ENCODE peak calls at places on chromosomes 1 and 21, in seven cellular contexts. One of them, this sample, is unnamed.

GRCh38 chr1:234825498-234826176 is 215.7 kb upstream of the IRF2BP2 start:
- DNase-seq in H9: no peak
- DNase-seq in spleen: no peak
- DNase-seq in hepatocyte: no peak
- DNase-seq in PC-3: no peak
- DNase-seq in endothelial cell of umbilical vein: no peak
- DNase-seq in mammary epithelial cell: no peak
- DNase-seq in this sample: no peak

GRCh38 chr1:113905435-113905861 is 322 bp downstream of the DCLRE1B start:
- DNase-seq in PC-3: peak; percentile 25
- DNase-seq in mammary epithelial cell: peak; percentile 26
- DNase-seq in endothelial cell of umbilical vein: no peak
- DNase-seq in H9: peak; percentile 79
- DNase-seq in hepatocyte: peak; percentile 34
- DNase-seq in spleen: peak; percentile 92
- DNase-seq in this sample: no peak

GRCh38 chr1:183148599-183148998 is 37.5 kb upstream of the LAMC2 start:
- DNase-seq in spleen: no peak
- DNase-seq in endothelial cell of umbilical vein: no peak
- DNase-seq in hepatocyte: peak; percentile 22
- DNase-seq in H9: no peak
- DNase-seq in mammary epithelial cell: peak; percentile 76
- DNase-seq in PC-3: no peak
- DNase-seq in this sample: no peak

GRCh38 chr1:116540088-116540487 is 30.7 kb downstream of the CD58 start:
- DNase-seq in endothelial cell of umbilical vein: no peak
- DNase-seq in mammary epithelial cell: no peak
- DNase-seq in hepatocyte: no peak
- DNase-seq in PC-3: no peak
- DNase-seq in H9: no peak
- DNase-seq in spleen: no peak
- DNase-seq in this sample: no peak

GRCh38 chr1:240831922-240832321 is 220.0 kb upstream of the GREM2 start:
- DNase-seq in PC-3: peak; percentile 36
- DNase-seq in hepatocyte: no peak
- DNase-seq in spleen: no peak
- DNase-seq in endothelial cell of umbilical vein: peak; percentile 39
- DNase-seq in mammary epithelial cell: no peak
- DNase-seq in H9: no peak
- DNase-seq in this sample: no peak

GRCh38 chr1:97791251-97791650 is 129.6 kb downstream of the DPYD start:
- DNase-seq in endothelial cell of umbilical vein: no peak
- DNase-seq in PC-3: no peak
- DNase-seq in spleen: no peak
- DNase-seq in mammary epithelial cell: no peak
- DNase-seq in H9: no peak
- DNase-seq in hepatocyte: no peak
- DNase-seq in this sample: no peak

GRCh38 chr1:245946905-245947304 is 560.2 kb downstream of the SMYD3 start:
- DNase-seq in H9: no peak
- DNase-seq in spleen: no peak
- DNase-seq in mammary epithelial cell: no peak
- DNase-seq in PC-3: no peak
- DNase-seq in endothelial cell of umbilical vein: no peak
- DNase-seq in hepatocyte: no peak
- DNase-seq in this sample: peak; percentile 14

GRCh38 chr21:44424608-44425306 is 30.6 kb upstream of the LRRC3 start:
- DNase-seq in spleen: peak; percentile 73
- DNase-seq in mammary epithelial cell: no peak
- DNase-seq in hepatocyte: no peak
- DNase-seq in PC-3: no peak
- DNase-seq in endothelial cell of umbilical vein: no peak
- DNase-seq in H9: peak; percentile 26
- DNase-seq in this sample: no peak

GRCh38 chr21:17527711-17528110 is 14.9 kb downstream of the CXADR start:
- DNase-seq in PC-3: no peak
- DNase-seq in H9: no peak
- DNase-seq in mammary epithelial cell: no peak
- DNase-seq in hepatocyte: no peak
- DNase-seq in spleen: no peak
- DNase-seq in endothelial cell of umbilical vein: no peak
- DNase-seq in this sample: no peak

GRCh38 chr21:42263591-42264131 is 44.7 kb downstream of the ABCG1 start:
- DNase-seq in H9: no peak
- DNase-seq in hepatocyte: peak; percentile 37
- DNase-seq in mammary epithelial cell: no peak
- DNase-seq in spleen: no peak
- DNase-seq in endothelial cell of umbilical vein: peak; percentile 89
- DNase-seq in PC-3: no peak
- DNase-seq in this sample: peak; percentile 20

GRCh38 chr1:21192284-21192683 is 15.6 kb upstream of the EIF4G3 start:
- DNase-seq in mammary epithelial cell: no peak
- DNase-seq in hepatocyte: no peak
- DNase-seq in H9: no peak
- DNase-seq in spleen: no peak
- DNase-seq in endothelial cell of umbilical vein: peak; percentile 84
- DNase-seq in PC-3: no peak
- DNase-seq in this sample: no peak

GRCh38 chr1:2103266-2103900 is 53.2 kb downstream of the PRKCZ start:
- DNase-seq in H9: no peak
- DNase-seq in PC-3: no peak
- DNase-seq in endothelial cell of umbilical vein: no peak
- DNase-seq in mammary epithelial cell: no peak
- DNase-seq in spleen: no peak
- DNase-seq in hepatocyte: no peak
- DNase-seq in this sample: no peak

GRCh38 chr1:26923711-26924110 is 2.2 kb downstream of the NUDC start:
- DNase-seq in endothelial cell of umbilical vein: peak; percentile 70
- DNase-seq in PC-3: peak; percentile 72
- DNase-seq in mammary epithelial cell: peak; percentile 14
- DNase-seq in spleen: no peak
- DNase-seq in H9: no peak
- DNase-seq in hepatocyte: no peak
- DNase-seq in this sample: peak; percentile 46

GRCh38 chr1:205947024-205947423 is 3.8 kb upstream of the SLC26A9 start:
- DNase-seq in spleen: no peak
- DNase-seq in H9: no peak
- DNase-seq in mammary epithelial cell: peak; percentile 75
- DNase-seq in PC-3: peak; percentile 65
- DNase-seq in endothelial cell of umbilical vein: no peak
- DNase-seq in hepatocyte: no peak
- DNase-seq in this sample: no peak

GRCh38 chr1:239456788-239457187 is 70.4 kb downstream of the CHRM3 start:
- DNase-seq in H9: no peak
- DNase-seq in endothelial cell of umbilical vein: no peak
- DNase-seq in spleen: no peak
- DNase-seq in mammary epithelial cell: peak; percentile 6
- DNase-seq in hepatocyte: no peak
- DNase-seq in PC-3: peak; percentile 80
- DNase-seq in this sample: no peak

GRCh38 chr1:110628356-110629105 is 22.4 kb upstream of the KCNA2 start:
- DNase-seq in PC-3: no peak
- DNase-seq in hepatocyte: no peak
- DNase-seq in spleen: peak; percentile 24
- DNase-seq in H9: no peak
- DNase-seq in endothelial cell of umbilical vein: no peak
- DNase-seq in mammary epithelial cell: no peak
- DNase-seq in this sample: no peak

GRCh38 chr1:230350208-230350921 is 75.8 kb downstream of the PGBD5 start:
- DNase-seq in hepatocyte: no peak
- DNase-seq in mammary epithelial cell: no peak
- DNase-seq in H9: no peak
- DNase-seq in PC-3: peak; percentile 49
- DNase-seq in spleen: no peak
- DNase-seq in endothelial cell of umbilical vein: no peak
- DNase-seq in this sample: no peak

GRCh38 chr1:203408485-203409229 is 57.7 kb upstream of the FMOD start:
- DNase-seq in endothelial cell of umbilical vein: peak; percentile 67
- DNase-seq in H9: no peak
- DNase-seq in spleen: no peak
- DNase-seq in hepatocyte: peak; percentile 73
- DNase-seq in PC-3: peak; percentile 73
- DNase-seq in mammary epithelial cell: peak; percentile 53
- DNase-seq in this sample: no peak
- H3K27me3 ChIP-seq in endothelial cell of umbilical vein: peaks cover 2% of the 10 kb centered on the region
- H3K27me3 ChIP-seq in H9: no peaks in the 10 kb centered on the region
- H3K27me3 ChIP-seq in spleen: no peaks in the 10 kb centered on the region
- H3K27me3 ChIP-seq in hepatocyte: no peaks in the 10 kb centered on the region
- H3K27me3 ChIP-seq in PC-3: peaks cover 45% of the 10 kb centered on the region
- H3K27me3 ChIP-seq in mammary epithelial cell: no peaks in the 10 kb centered on the region
- H3K27me3 ChIP-seq in this sample: peaks cover 3% of the 10 kb centered on the region

GRCh38 chr1:15308135-15308534 is 61.1 kb downstream of the FHAD1 start:
- DNase-seq in spleen: no peak
- DNase-seq in mammary epithelial cell: no peak
- DNase-seq in hepatocyte: peak; percentile 82
- DNase-seq in PC-3: no peak
- DNase-seq in H9: no peak
- DNase-seq in endothelial cell of umbilical vein: no peak
- DNase-seq in this sample: no peak

GRCh38 chr1:15304708-15305326 is 57.8 kb downstream of the FHAD1 start:
- DNase-seq in endothelial cell of umbilical vein: peak; percentile 49
- DNase-seq in spleen: peak; percentile 86
- DNase-seq in hepatocyte: peak; percentile 85
- DNase-seq in mammary epithelial cell: peak; percentile 52
- DNase-seq in PC-3: peak; percentile 73
- DNase-seq in H9: peak; percentile 74
- DNase-seq in this sample: peak; percentile 47

GRCh38 chr1:15308621-15309027 is 61.6 kb downstream of the FHAD1 start:
- DNase-seq in spleen: no peak
- DNase-seq in mammary epithelial cell: no peak
- DNase-seq in H9: no peak
- DNase-seq in PC-3: no peak
- DNase-seq in hepatocyte: peak; percentile 28
- DNase-seq in endothelial cell of umbilical vein: no peak
- DNase-seq in this sample: no peak

GRCh38 chr1:15303912-15304311 is 56.9 kb downstream of the FHAD1 start:
- DNase-seq in H9: no peak
- DNase-seq in mammary epithelial cell: no peak
- DNase-seq in hepatocyte: no peak
- DNase-seq in spleen: peak; percentile 15
- DNase-seq in endothelial cell of umbilical vein: no peak
- DNase-seq in PC-3: no peak
- DNase-seq in this sample: no peak

GRCh38 chr1:15305366-15305765 is 58.3 kb downstream of the FHAD1 start:
- DNase-seq in endothelial cell of umbilical vein: no peak
- DNase-seq in PC-3: no peak
- DNase-seq in spleen: no peak
- DNase-seq in hepatocyte: no peak
- DNase-seq in H9: no peak
- DNase-seq in mammary epithelial cell: no peak
- DNase-seq in this sample: no peak
- H3K27me3 ChIP-seq in endothelial cell of umbilical vein: no peaks in the 10 kb centered on the region
- H3K27me3 ChIP-seq in PC-3: no peaks in the 10 kb centered on the region
- H3K27me3 ChIP-seq in spleen: no peaks in the 10 kb centered on the region
- H3K27me3 ChIP-seq in hepatocyte: no peaks in the 10 kb centered on the region
- H3K27me3 ChIP-seq in H9: no peaks in the 10 kb centered on the region
- H3K27me3 ChIP-seq in mammary epithelial cell: no peaks in the 10 kb centered on the region
- H3K27me3 ChIP-seq in this sample: no peaks in the 10 kb centered on the region

DNA sequence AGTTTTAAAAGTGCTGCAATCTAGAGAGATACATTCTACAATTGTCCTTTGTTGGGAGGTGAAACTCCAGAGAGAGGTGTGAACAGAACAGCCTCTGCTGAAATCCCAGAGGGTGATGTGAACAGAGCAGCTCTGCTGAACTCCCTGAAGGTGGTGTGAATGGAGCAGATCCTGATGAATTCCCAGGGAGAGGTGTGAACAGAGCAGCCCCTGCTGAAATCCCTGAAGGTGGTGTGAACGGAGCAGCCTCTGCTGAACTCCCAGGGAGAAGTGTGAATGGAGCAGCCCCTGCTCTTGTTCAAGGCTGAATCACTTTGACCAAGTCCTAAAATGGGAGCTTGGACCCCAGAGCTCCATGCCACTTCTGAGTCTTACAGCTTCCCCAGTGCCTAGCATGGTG is 94.7 kb downstream of the LACTBL1 start:
- DNase-seq in H9: no peak
- DNase-seq in PC-3: no peak
- DNase-seq in endothelial cell of umbilical vein: no peak
- DNase-seq in spleen: no peak
- DNase-seq in hepatocyte: no peak
- DNase-seq in mammary epithelial cell: no peak
- DNase-seq in this sample: no peak
- H3K27me3 ChIP-seq in H9: no peaks in the 10 kb centered on the region
- H3K27me3 ChIP-seq in PC-3: no peaks in the 10 kb centered on the region
- H3K27me3 ChIP-seq in endothelial cell of umbilical vein: no peaks in the 10 kb centered on the region
- H3K27me3 ChIP-seq in spleen: no peaks in the 10 kb centered on the region
- H3K27me3 ChIP-seq in hepatocyte: no peaks in the 10 kb centered on the region
- H3K27me3 ChIP-seq in mammary epithelial cell: no peaks in the 10 kb centered on the region
- H3K27me3 ChIP-seq in this sample: no peaks in the 10 kb centered on the region

DNA sequence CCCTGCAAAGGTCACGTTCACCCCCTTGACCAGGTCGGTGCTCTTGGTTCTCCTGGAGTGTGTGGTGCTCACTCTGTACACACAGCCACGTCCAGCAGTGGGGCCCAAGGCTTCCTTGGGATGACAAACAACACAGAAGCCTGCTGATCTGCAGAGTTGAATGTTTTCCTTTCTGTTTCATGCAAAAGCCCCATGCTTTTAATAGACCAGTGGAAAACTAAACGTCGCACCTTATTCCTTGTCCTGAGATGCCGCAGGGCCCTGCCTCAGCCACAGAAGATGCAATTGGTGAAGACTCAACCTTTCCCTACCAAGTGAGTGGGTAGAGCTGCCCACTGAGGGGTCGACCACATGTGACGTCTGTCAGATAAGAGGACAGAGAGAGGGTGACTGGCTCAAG is 5.8 kb upstream of the PDPN start:
- DNase-seq in mammary epithelial cell: no peak
- DNase-seq in PC-3: no peak
- DNase-seq in endothelial cell of umbilical vein: no peak
- DNase-seq in hepatocyte: no peak
- DNase-seq in H9: no peak
- DNase-seq in spleen: no peak
- DNase-seq in this sample: no peak
- H3K27me3 ChIP-seq in mammary epithelial cell: no peaks in the 10 kb centered on the region
- H3K27me3 ChIP-seq in PC-3: peaks cover 75% of the 10 kb centered on the region
- H3K27me3 ChIP-seq in endothelial cell of umbilical vein: no peaks in the 10 kb centered on the region
- H3K27me3 ChIP-seq in hepatocyte: no peaks in the 10 kb centered on the region
- H3K27me3 ChIP-seq in H9: no peaks in the 10 kb centered on the region
- H3K27me3 ChIP-seq in spleen: peaks cover 20% of the 10 kb centered on the region
- H3K27me3 ChIP-seq in this sample: peaks cover 5% of the 10 kb centered on the region

DNA sequence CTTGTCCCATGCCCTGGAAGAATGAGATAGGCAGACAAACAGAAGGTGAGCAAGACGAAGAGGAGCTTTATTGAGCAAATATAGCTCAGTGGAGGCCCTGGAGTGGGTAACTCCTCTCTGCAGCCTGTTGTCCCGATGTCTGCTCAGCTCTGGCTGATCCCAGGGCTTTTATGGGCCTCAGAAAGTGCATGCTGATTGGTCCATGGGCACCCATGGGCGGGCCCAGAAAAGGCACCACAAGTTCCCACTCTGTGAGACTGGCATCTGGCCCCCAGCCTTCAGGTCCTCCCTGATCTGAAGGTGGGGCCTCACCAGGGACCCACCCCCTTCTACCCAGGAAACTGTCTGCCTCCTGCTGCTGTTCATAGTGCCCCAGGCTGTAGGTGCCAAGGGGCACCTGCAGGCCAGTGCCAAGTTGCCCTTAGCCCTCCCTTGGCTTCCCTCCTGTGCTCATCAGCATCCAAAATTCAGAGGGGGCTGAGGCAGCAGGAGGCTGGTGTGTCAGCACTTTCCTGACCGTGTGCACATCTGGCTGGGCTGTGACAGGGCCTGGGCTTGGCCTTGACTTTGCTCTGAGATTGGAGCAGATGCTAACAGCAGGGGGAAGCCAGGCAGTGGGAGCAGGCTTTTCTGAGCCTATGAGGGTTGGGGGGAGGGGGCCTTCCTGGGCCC is 35.4 kb downstream of the ACTL8 start:
- DNase-seq in endothelial cell of umbilical vein: no peak
- DNase-seq in hepatocyte: peak; percentile 26
- DNase-seq in H9: peak; percentile 49
- DNase-seq in spleen: no peak
- DNase-seq in mammary epithelial cell: no peak
- DNase-seq in PC-3: no peak
- DNase-seq in this sample: no peak
- H3K27me3 ChIP-seq in endothelial cell of umbilical vein: no peaks in the 10 kb centered on the region
- H3K27me3 ChIP-seq in hepatocyte: no peaks in the 10 kb centered on the region
- H3K27me3 ChIP-seq in H9: no peaks in the 10 kb centered on the region
- H3K27me3 ChIP-seq in spleen: no peaks in the 10 kb centered on the region
- H3K27me3 ChIP-seq in mammary epithelial cell: no peaks in the 10 kb centered on the region
- H3K27me3 ChIP-seq in PC-3: peaks cover 52% of the 10 kb centered on the region
- H3K27me3 ChIP-seq in this sample: no peaks in the 10 kb centered on the region

This sample was measured in A673.